ENCODE peak calls at places on chromosome 17, in five cellular contexts. One of them, this sample, is unnamed.

GRCh38 chr17:77160877-77161530 is 20.2 kb downstream of the SEC14L1 start:
- DNase-seq in nephron progenitor cell: no peak
- DNase-seq in neural crest cell: no peak
- DNase-seq in astrocyte of the spinal cord: peak; percentile 36
- DNase-seq in IMR-90: no peak
- DNase-seq in this sample: no peak

GRCh38 chr17:4840893-4841242 is 7.7 kb downstream of the MINK1 start:
- DNase-seq in nephron progenitor cell: no peak
- DNase-seq in neural crest cell: no peak
- DNase-seq in astrocyte of the spinal cord: no peak
- DNase-seq in IMR-90: no peak
- DNase-seq in this sample: no peak

GRCh38 chr17:33945641-33946546 is 309.2 kb upstream of the CCL2 start:
- DNase-seq in nephron progenitor cell: no peak
- DNase-seq in neural crest cell: no peak
- DNase-seq in astrocyte of the spinal cord: no peak
- DNase-seq in IMR-90: no peak
- DNase-seq in this sample: no peak

GRCh38 chr17:2964831-2965230 is 98.6 kb downstream of the OR1D5 start:
- DNase-seq in nephron progenitor cell: no peak
- DNase-seq in neural crest cell: no peak
- DNase-seq in astrocyte of the spinal cord: no peak
- DNase-seq in IMR-90: no peak
- DNase-seq in this sample: no peak

GRCh38 chr17:80262775-80263244 is 2.2 kb downstream of the RNF213 start:
- DNase-seq in nephron progenitor cell: no peak
- DNase-seq in neural crest cell: no peak
- DNase-seq in astrocyte of the spinal cord: no peak
- DNase-seq in IMR-90: no peak
- DNase-seq in this sample: peak; percentile 27

GRCh38 chr17:50690887-50691549 is 16.7 kb downstream of the ANKRD40 start:
- DNase-seq in nephron progenitor cell: no peak
- DNase-seq in neural crest cell: no peak
- DNase-seq in astrocyte of the spinal cord: no peak
- DNase-seq in IMR-90: no peak
- DNase-seq in this sample: no peak

GRCh38 chr17:37648555-37648954 is 5.3 kb upstream of the DDX52 start:
- DNase-seq in nephron progenitor cell: no peak
- DNase-seq in neural crest cell: no peak
- DNase-seq in astrocyte of the spinal cord: peak; percentile 84
- DNase-seq in IMR-90: peak; percentile 87
- DNase-seq in this sample: no peak

GRCh38 chr17:68832140-68832871 is 122.9 kb downstream of the ABCA8 start:
- DNase-seq in nephron progenitor cell: no peak
- DNase-seq in neural crest cell: no peak
- DNase-seq in astrocyte of the spinal cord: no peak
- DNase-seq in IMR-90: no peak
- DNase-seq in this sample: no peak

GRCh38 chr17:76872221-76872873 is 4.1 kb downstream of the MGAT5B start:
- DNase-seq in nephron progenitor cell: no peak
- DNase-seq in neural crest cell: no peak
- DNase-seq in astrocyte of the spinal cord: peak; percentile 96
- DNase-seq in IMR-90: peak; percentile 96
- DNase-seq in this sample: no peak

GRCh38 chr17:6554871-6555330 is 1.5 kb downstream of the PITPNM3 start:
- DNase-seq in nephron progenitor cell: no peak
- DNase-seq in neural crest cell: no peak
- DNase-seq in astrocyte of the spinal cord: no peak
- DNase-seq in IMR-90: no peak
- DNase-seq in this sample: no peak

GRCh38 chr17:72640415-72641165 is 451.9 kb downstream of the SLC39A11 start:
- DNase-seq in nephron progenitor cell: no peak
- DNase-seq in neural crest cell: no peak
- DNase-seq in astrocyte of the spinal cord: no peak
- DNase-seq in IMR-90: no peak
- DNase-seq in this sample: no peak

GRCh38 chr17:13650096-13650675 is 48.5 kb upstream of the HS3ST3A1 start:
- DNase-seq in nephron progenitor cell: no peak
- DNase-seq in neural crest cell: no peak
- DNase-seq in astrocyte of the spinal cord: no peak
- DNase-seq in IMR-90: peak; percentile 57
- DNase-seq in this sample: no peak

GRCh38 chr17:5297245-5297644 is 15.2 kb downstream of the RABEP1 start:
- DNase-seq in nephron progenitor cell: no peak
- DNase-seq in neural crest cell: no peak
- DNase-seq in astrocyte of the spinal cord: no peak
- DNase-seq in IMR-90: no peak
- DNase-seq in this sample: no peak

GRCh38 chr17:32100971-32101631 is 41.2 kb upstream of the RHOT1 start:
- DNase-seq in nephron progenitor cell: no peak
- DNase-seq in neural crest cell: no peak
- DNase-seq in astrocyte of the spinal cord: no peak
- DNase-seq in IMR-90: no peak
- DNase-seq in this sample: no peak

GRCh38 chr17:76241205-76241539 is 879 bp upstream of the RNF157 start:
- DNase-seq in nephron progenitor cell: no peak
- DNase-seq in neural crest cell: no peak
- DNase-seq in astrocyte of the spinal cord: no peak
- DNase-seq in IMR-90: no peak
- DNase-seq in this sample: no peak

GRCh38 chr17:80292557-80292956 is 31.9 kb downstream of the RNF213 start:
- DNase-seq in nephron progenitor cell: peak; percentile 51
- DNase-seq in neural crest cell: peak; percentile 32
- DNase-seq in astrocyte of the spinal cord: no peak
- DNase-seq in IMR-90: no peak
- DNase-seq in this sample: no peak

GRCh38 chr17:50318551-50319310 is 27.2 kb upstream of the XYLT2 start:
- DNase-seq in nephron progenitor cell: peak; percentile 69
- DNase-seq in neural crest cell: no peak
- DNase-seq in astrocyte of the spinal cord: no peak
- DNase-seq in IMR-90: peak; percentile 19
- DNase-seq in this sample: no peak

GRCh38 chr17:75872434-75873351 is 5.7 kb downstream of the TRIM47 start:
- DNase-seq in nephron progenitor cell: no peak
- DNase-seq in neural crest cell: no peak
- DNase-seq in astrocyte of the spinal cord: peak; percentile 80
- DNase-seq in IMR-90: peak; percentile 63
- DNase-seq in this sample: no peak

GRCh38 chr17:35931794-35932419 is 1.3 kb upstream of the RDM1 start:
- DNase-seq in nephron progenitor cell: no peak
- DNase-seq in neural crest cell: no peak
- DNase-seq in astrocyte of the spinal cord: peak; percentile 34
- DNase-seq in IMR-90: peak; percentile 27
- DNase-seq in this sample: no peak

GRCh38 chr17:7323731-7324437 is 5.3 kb downstream of the NEURL4 start:
- DNase-seq in nephron progenitor cell: peak; percentile 84
- DNase-seq in neural crest cell: peak; percentile 77
- DNase-seq in astrocyte of the spinal cord: peak; percentile 38
- DNase-seq in IMR-90: peak; percentile 17
- DNase-seq in this sample: peak; percentile 62

GRCh38 chr17:67902531-67903231 is 77.4 kb downstream of the BPTF start:
- DNase-seq in nephron progenitor cell: no peak
- DNase-seq in neural crest cell: peak; percentile 23
- DNase-seq in astrocyte of the spinal cord: no peak
- DNase-seq in IMR-90: no peak
- DNase-seq in this sample: no peak

GRCh38 chr17:80891096-80892018 is 100.3 kb upstream of the CHMP6 start:
- DNase-seq in nephron progenitor cell: no peak
- DNase-seq in neural crest cell: no peak
- DNase-seq in astrocyte of the spinal cord: peak; percentile 92
- DNase-seq in IMR-90: peak; percentile 94
- DNase-seq in this sample: no peak

GRCh38 chr17:2936771-2937321 is 126.6 kb downstream of the OR1D5 start:
- DNase-seq in nephron progenitor cell: no peak
- DNase-seq in neural crest cell: no peak
- DNase-seq in astrocyte of the spinal cord: no peak
- DNase-seq in IMR-90: no peak
- DNase-seq in this sample: no peak

GRCh38 chr17:32755045-32755805 is 121.7 kb downstream of the MYO1D start:
- DNase-seq in nephron progenitor cell: no peak
- DNase-seq in neural crest cell: no peak
- DNase-seq in astrocyte of the spinal cord: peak; percentile 81
- DNase-seq in IMR-90: peak; percentile 76
- DNase-seq in this sample: no peak

GRCh38 chr17:54408741-54409140 is 491.9 kb upstream of the TOM1L1 start:
- DNase-seq in nephron progenitor cell: no peak
- DNase-seq in neural crest cell: no peak
- DNase-seq in astrocyte of the spinal cord: no peak
- DNase-seq in IMR-90: no peak
- DNase-seq in this sample: no peak

GRCh38 chr17:74759243-74759801 is 10.9 kb downstream of the NHERF1 start:
- DNase-seq in nephron progenitor cell: no peak
- DNase-seq in neural crest cell: no peak
- DNase-seq in astrocyte of the spinal cord: no peak
- DNase-seq in IMR-90: no peak
- DNase-seq in this sample: no peak

GRCh38 chr17:16052486-16052885 is 52.9 kb downstream of the TTC19 start:
- DNase-seq in nephron progenitor cell: no peak
- DNase-seq in neural crest cell: no peak
- DNase-seq in astrocyte of the spinal cord: no peak
- DNase-seq in IMR-90: peak; percentile 40
- DNase-seq in this sample: no peak

GRCh38 chr17:50794361-50794760 is 27.0 kb upstream of the ANKRD40CL start:
- DNase-seq in nephron progenitor cell: no peak
- DNase-seq in neural crest cell: no peak
- DNase-seq in astrocyte of the spinal cord: no peak
- DNase-seq in IMR-90: no peak
- DNase-seq in this sample: no peak

GRCh38 chr17:15109608-15110007 is 155.5 kb downstream of the PMP22 start:
- DNase-seq in nephron progenitor cell: no peak
- DNase-seq in neural crest cell: no peak
- DNase-seq in astrocyte of the spinal cord: no peak
- DNase-seq in IMR-90: no peak
- DNase-seq in this sample: no peak

GRCh38 chr17:58269557-58270291 is 11.0 kb downstream of the MPO start:
- DNase-seq in nephron progenitor cell: no peak
- DNase-seq in neural crest cell: no peak
- DNase-seq in astrocyte of the spinal cord: no peak
- DNase-seq in IMR-90: no peak
- DNase-seq in this sample: no peak

GRCh38 chr17:58271532-58271931 is 9.2 kb downstream of the MPO start:
- DNase-seq in nephron progenitor cell: no peak
- DNase-seq in neural crest cell: no peak
- DNase-seq in astrocyte of the spinal cord: no peak
- DNase-seq in IMR-90: no peak
- DNase-seq in this sample: no peak

GRCh38 chr17:58272367-58273280 is 8.1 kb downstream of the MPO start:
- DNase-seq in nephron progenitor cell: no peak
- DNase-seq in neural crest cell: no peak
- DNase-seq in astrocyte of the spinal cord: no peak
- DNase-seq in IMR-90: no peak
- DNase-seq in this sample: no peak

GRCh38 chr17:58268774-58269556 is 11.8 kb downstream of the MPO start:
- DNase-seq in nephron progenitor cell: no peak
- DNase-seq in neural crest cell: no peak
- DNase-seq in astrocyte of the spinal cord: no peak
- DNase-seq in IMR-90: no peak
- DNase-seq in this sample: no peak

GRCh38 chr17:58270476-58271290 is 10.1 kb downstream of the MPO start:
- DNase-seq in nephron progenitor cell: no peak
- DNase-seq in neural crest cell: no peak
- DNase-seq in astrocyte of the spinal cord: no peak
- DNase-seq in IMR-90: no peak
- DNase-seq in this sample: no peak
- TF ChIP-seq CTCF in nephron progenitor cell: no peak
- TF ChIP-seq CTCF in neural crest cell: peak; percentile 44
- TF ChIP-seq CTCF in astrocyte of the spinal cord: no peak
- TF ChIP-seq CTCF in IMR-90: no peak
- TF ChIP-seq CTCF in this sample: no peak

GRCh38 chr17:17748604-17749003 is 67.3 kb downstream of the RAI1 start:
- DNase-seq in nephron progenitor cell: no peak
- DNase-seq in neural crest cell: no peak
- DNase-seq in astrocyte of the spinal cord: no peak
- DNase-seq in IMR-90: no peak
- DNase-seq in this sample: no peak

GRCh38 chr17:17749025-17749772 is 67.9 kb downstream of the RAI1 start:
- DNase-seq in nephron progenitor cell: no peak
- DNase-seq in neural crest cell: no peak
- DNase-seq in astrocyte of the spinal cord: no peak
- DNase-seq in IMR-90: no peak
- DNase-seq in this sample: no peak

GRCh38 chr17:17749921-17750320 is 68.7 kb downstream of the RAI1 start:
- DNase-seq in nephron progenitor cell: peak; percentile 74
- DNase-seq in neural crest cell: peak; percentile 57
- DNase-seq in astrocyte of the spinal cord: peak; percentile 35
- DNase-seq in IMR-90: peak; percentile 43
- DNase-seq in this sample: no peak

GRCh38 chr17:17745476-17746455 is 64.5 kb downstream of the RAI1 start:
- DNase-seq in nephron progenitor cell: no peak
- DNase-seq in neural crest cell: no peak
- DNase-seq in astrocyte of the spinal cord: no peak
- DNase-seq in IMR-90: no peak
- DNase-seq in this sample: no peak

DNA sequence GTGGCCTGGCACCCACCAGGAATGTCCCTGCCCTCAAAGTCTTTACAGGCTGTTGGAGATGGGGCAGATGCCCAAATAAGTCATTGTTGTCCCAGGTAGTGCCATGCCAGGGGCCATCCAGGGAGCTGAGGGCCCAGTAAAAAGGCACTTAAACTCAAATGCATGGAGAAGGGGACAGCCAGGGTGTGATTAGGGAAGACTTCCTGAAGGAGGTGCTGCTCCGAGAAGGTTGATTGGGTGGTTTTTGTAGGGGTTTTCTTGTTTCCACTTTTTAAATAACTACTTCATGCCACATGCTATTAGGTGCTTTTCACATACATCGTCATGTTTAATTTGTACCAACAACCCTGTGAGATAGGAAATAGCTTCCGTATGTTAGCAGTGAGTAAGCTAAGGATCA is 66.9 kb downstream of the RAI1 start:
- DNase-seq in nephron progenitor cell: no peak
- DNase-seq in neural crest cell: no peak
- DNase-seq in astrocyte of the spinal cord: no peak
- DNase-seq in IMR-90: no peak
- DNase-seq in this sample: no peak
- TF ChIP-seq CTCF in nephron progenitor cell: no peak
- TF ChIP-seq CTCF in neural crest cell: peak; percentile 31
- TF ChIP-seq CTCF in astrocyte of the spinal cord: no peak
- TF ChIP-seq CTCF in IMR-90: no peak
- TF ChIP-seq CTCF in this sample: no peak

DNA sequence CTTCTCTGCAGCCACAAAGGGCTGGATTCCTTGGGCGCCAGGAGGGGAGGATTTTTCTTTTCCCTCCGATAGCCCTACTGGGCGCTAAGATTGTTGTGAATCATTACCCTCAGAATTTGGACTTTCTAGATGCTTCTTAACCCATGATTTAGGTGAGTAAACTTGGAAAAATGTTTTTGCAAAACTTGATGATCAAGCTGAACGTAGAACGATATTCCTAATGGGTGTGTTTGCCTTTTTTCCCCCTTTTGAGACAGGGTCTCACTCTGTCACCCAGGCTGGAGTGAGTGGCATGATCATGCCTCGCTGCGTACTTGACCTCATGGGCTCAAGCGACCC is 43.8 kb downstream of the PGS1 start:
- DNase-seq in nephron progenitor cell: no peak
- DNase-seq in neural crest cell: no peak
- DNase-seq in astrocyte of the spinal cord: no peak
- DNase-seq in IMR-90: no peak
- DNase-seq in this sample: no peak
- TF ChIP-seq CTCF in nephron progenitor cell: peak; percentile 17
- TF ChIP-seq CTCF in neural crest cell: no peak
- TF ChIP-seq CTCF in astrocyte of the spinal cord: no peak
- TF ChIP-seq CTCF in IMR-90: no peak
- TF ChIP-seq CTCF in this sample: no peak

GRCh38 chr17:9959377-9959981 is 54.4 kb upstream of the RCVRN start:
- DNase-seq in nephron progenitor cell: peak; percentile 79
- DNase-seq in neural crest cell: peak; percentile 71
- DNase-seq in astrocyte of the spinal cord: peak; percentile 40
- DNase-seq in IMR-90: peak; percentile 49
- DNase-seq in this sample: no peak
- TF ChIP-seq CTCF in nephron progenitor cell: peak; percentile 62
- TF ChIP-seq CTCF in neural crest cell: peak; percentile 69
- TF ChIP-seq CTCF in astrocyte of the spinal cord: peak; percentile 79
- TF ChIP-seq CTCF in IMR-90: peak; percentile 59
- TF ChIP-seq CTCF in this sample: no peak

This sample was measured in activated B cell treated with CpG ODN at 0.5 μM for 24 hours.